ENCODE peak calls at places on chromosomes 1 and 21, in nine cellular contexts. R, G, A, Q, C, F, S, H and V are unnamed samples.

GRCh38 chr1:176469450-176469985 is 6.5 kb downstream of the PAPPA2 start:
- DNase-seq in R (no peak), G (no peak), A (no peak), Q (no peak), C (no peak), F (peak; percentile 18), S (no peak), H (peak; percentile 26), V (no peak)

GRCh38 chr1:172678990-172679772 is 20.3 kb downstream of the FASLG start:
- DNase-seq in R (peak; percentile 62), G (no peak), A (no peak), Q (no peak), C (no peak), F (peak; percentile 17), S (no peak), H (no peak), V (no peak)

GRCh38 chr1:14939527-14940284 is 213.8 kb upstream of the TMEM51 start:
- DNase-seq in R (no peak), G (no peak), A (no peak), Q (no peak), C (no peak), F (peak; percentile 44), S (peak; percentile 41), H (peak; percentile 88), V (no peak)

GRCh38 chr1:14742181-14742980 is 143.9 kb downstream of the KAZN start:
- DNase-seq in R (no peak), G (no peak), A (peak; percentile 65), Q (peak; percentile 93), C (peak; percentile 68), F (peak; percentile 93), S (peak; percentile 71), H (peak; percentile 98), V (peak; percentile 10)

GRCh38 chr21:36965720-36966065 is 776 bp downstream of the HLCS start:
- DNase-seq in R (no peak), G (no peak), A (no peak), Q (no peak), C (no peak), F (no peak), S (no peak), H (no peak), V (no peak)

GRCh38 chr1:185775505-185775904 is 41.3 kb downstream of the HMCN1 start:
- DNase-seq in R (no peak), G (no peak), A (no peak), Q (no peak), C (peak; percentile 24), F (no peak), S (no peak), H (no peak), V (no peak)

GRCh38 chr1:173191011-173191410 is 16.1 kb downstream of the TNFSF4 start:
- DNase-seq in R (no peak), G (no peak), A (no peak), Q (no peak), C (no peak), F (peak; percentile 34), S (no peak), H (no peak), V (no peak)

GRCh38 chr1:185016880-185017279 is 28.5 kb upstream of the RNF2 start:
- DNase-seq in R (no peak), G (no peak), A (no peak), Q (no peak), C (no peak), F (peak; percentile 18), S (peak; percentile 57), H (peak; percentile 9), V (no peak)

GRCh38 chr1:235317179-235317578 is 10.8 kb downstream of the ARID4B start:
- DNase-seq in R (no peak), G (peak; percentile 29), A (no peak), Q (no peak), C (no peak), F (no peak), S (no peak), H (peak; percentile 35), V (no peak)

GRCh38 chr21:41762236-41762635 is 4.6 kb downstream of the RIPK4 start:
- DNase-seq in R (no peak), G (peak; percentile 16), A (no peak), Q (no peak), C (peak; percentile 95), F (no peak), S (peak; percentile 40), H (no peak), V (no peak)

GRCh38 chr1:167627615-167627864 is 2.5 kb upstream of the RCSD1 start:
- DNase-seq in R (no peak), G (no peak), A (peak; percentile 71), Q (no peak), C (no peak), F (no peak), S (no peak), H (no peak), V (no peak)

GRCh38 chr21:45158491-45159423 is 84.4 kb downstream of the ADARB1 start:
- DNase-seq in R (peak; percentile 1), G (no peak), A (no peak), Q (no peak), C (no peak), F (no peak), S (no peak), H (no peak), V (no peak)

GRCh38 chr21:18041012-18041411 is 203.6 kb upstream of the CHODL start:
- DNase-seq in R (no peak), G (no peak), A (peak; percentile 28), Q (no peak), C (peak; percentile 80), F (peak; percentile 17), S (no peak), H (no peak), V (no peak)

GRCh38 chr1:159854101-159854692 is 8.3 kb downstream of the VSIG8 start:
- DNase-seq in R (peak; percentile 90), G (no peak), A (no peak), Q (no peak), C (peak; percentile 72), F (peak; percentile 52), S (peak; percentile 38), H (peak; percentile 58), V (peak; percentile 73)

GRCh38 chr1:189336115-189337100 is 1141.3 kb downstream of the BRINP3 start:
- DNase-seq in R (no peak), G (no peak), A (no peak), Q (no peak), C (no peak), F (no peak), S (no peak), H (no peak), V (no peak)

GRCh38 chr1:214004014-214004413 is 16.2 kb downstream of the PROX1 start:
- DNase-seq in R (no peak), G (no peak), A (no peak), Q (no peak), C (no peak), F (no peak), S (no peak), H (no peak), V (no peak)

GRCh38 chr1:151047591-151047924 is at the start of gene C1orf56:
- DNase-seq in R (peak; percentile 76), G (peak; percentile 86), A (peak; percentile 78), Q (no peak), C (peak; percentile 88), F (peak; percentile 59), S (no peak), H (peak; percentile 68), V (peak; percentile 72)

GRCh38 chr1:233543338-233544255 is 70.3 kb upstream of the KCNK1 start:
- DNase-seq in R (peak; percentile 28), G (no peak), A (no peak), Q (peak; percentile 81), C (no peak), F (peak; percentile 69), S (peak; percentile 78), H (peak; percentile 68), V (peak; percentile 17)

GRCh38 chr1:8027748-8028631 is 1.9 kb upstream of the ERRFI1 start:
- DNase-seq in R (peak; percentile 38), G (no peak), A (no peak), Q (no peak), C (no peak), F (peak; percentile 89), S (peak; percentile 90), H (peak; percentile 95), V (no peak)

GRCh38 chr1:222529181-222529580 is 18.7 kb downstream of the HHIPL2 start:
- DNase-seq in R (no peak), G (no peak), A (no peak), Q (no peak), C (no peak), F (no peak), S (no peak), H (no peak), V (no peak)
- TF ChIP-seq CTCF in R (no peak), G (no peak), A (no peak), Q (no peak), C (no peak), F (no peak), S (no peak), H (no peak), V (no peak)

DNA sequence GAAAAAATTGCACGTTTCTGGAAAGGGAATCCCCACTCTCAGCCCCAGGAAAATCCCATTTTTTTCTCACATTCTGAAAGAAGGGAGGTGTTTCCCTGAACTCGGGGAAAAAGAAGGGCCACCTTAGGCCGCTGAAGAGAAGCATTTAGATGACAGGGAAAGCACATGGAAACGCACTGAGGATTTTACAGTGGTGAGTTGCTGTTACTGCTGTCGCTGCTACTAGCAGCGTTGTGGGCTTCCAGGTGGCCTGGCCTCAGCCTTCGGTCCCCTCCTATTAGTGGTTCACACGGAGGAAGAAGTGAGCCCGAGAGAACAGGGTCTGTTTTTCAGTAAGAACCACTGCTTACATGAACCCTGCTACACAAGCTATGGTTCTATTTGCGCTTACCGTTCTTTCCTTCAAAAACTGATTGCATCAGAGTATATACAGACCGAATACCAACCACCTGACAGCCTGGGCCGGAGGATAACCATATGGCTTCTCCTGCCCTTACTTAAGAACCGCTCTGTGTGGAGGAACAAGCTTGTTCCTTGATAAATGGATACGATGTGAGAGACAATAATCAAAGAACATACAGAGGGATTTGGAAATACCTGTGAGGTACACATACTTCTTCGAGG is 986 bp upstream of the KCNT2 start:
- DNase-seq in R (no peak), G (no peak), A (peak; percentile 6), Q (no peak), C (peak; percentile 79), F (no peak), S (no peak), H (no peak), V (peak; percentile 22)
- TF ChIP-seq CTCF in R (no peak), G (no peak), A (no peak), Q (no peak), C (peak; percentile 30), F (no peak), S (no peak), H (no peak), V (no peak)

DNA sequence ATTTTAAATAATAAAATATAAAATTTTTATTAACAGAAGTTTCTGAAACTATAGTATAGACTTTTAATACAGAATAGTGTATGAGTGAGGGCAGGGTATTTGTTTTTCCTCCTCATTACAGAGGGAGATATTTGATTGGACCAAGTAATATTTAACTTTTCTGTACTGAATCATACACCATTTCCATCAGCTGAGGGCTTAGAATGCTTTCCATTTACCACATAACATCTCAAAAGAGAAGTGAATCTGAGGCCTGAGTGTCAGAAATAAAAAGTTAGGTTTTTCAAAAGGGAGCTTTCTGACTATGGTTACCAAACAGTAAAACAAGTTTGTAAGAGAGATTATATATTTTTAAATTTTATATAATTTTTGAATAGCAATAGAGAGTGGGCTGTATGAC is 29.5 kb downstream of the TLCD4 start:
- DNase-seq in R (no peak), G (no peak), A (peak; percentile 1), Q (no peak), C (no peak), F (no peak), S (no peak), H (no peak), V (no peak)
- TF ChIP-seq CTCF in R (no peak), G (no peak), A (no peak), Q (no peak), C (no peak), F (no peak), S (no peak), H (no peak), V (no peak)

GRCh38 chr1:10692401-10693021 is 103.9 kb downstream of the CASZ1 start:
- DNase-seq in R (peak; percentile 88), G (peak; percentile 83), A (peak; percentile 84), Q (no peak), C (no peak), F (no peak), S (peak; percentile 43), H (no peak), V (peak; percentile 80)
- TF ChIP-seq CTCF in R (peak; percentile 39), G (peak; percentile 70), A (peak; percentile 80), Q (peak; percentile 26), C (peak; percentile 22), F (no peak), S (peak; percentile 60), H (no peak), V (peak; percentile 52)